ENCODE peak calls at places on chromosome 12, in nine cellular contexts. J, I, A, M, N, Q, F, U and W are unnamed samples.
A peak's percentile ranks its signal among the peaks of the same experiment; 100 is the strongest.

GRCh38 chr12:10147714-10148403 is 17.9 kb upstream of the CLEC7A start:
- DNase-seq in F (no peak), J (no peak), M (no peak), U (no peak), N (no peak), Q (no peak), A (no peak), I (no peak), W (no peak)

GRCh38 chr12:66661357-66661756 is 17.5 kb downstream of the GRIP1 start:
- DNase-seq in A (no peak), F (no peak), U (no peak), N (no peak), Q (no peak), M (no peak), I (no peak), J (no peak), W (no peak)

GRCh38 chr12:12357697-12358476 is 1.0 kb downstream of the BORCS5 start:
- DNase-seq in A (peak; percentile 24), M (no peak), I (no peak), F (no peak), Q (no peak), N (no peak), J (peak; percentile 42), U (no peak), W (peak; percentile 21)

GRCh38 chr12:95417372-95417771 is 56.6 kb upstream of the METAP2 start:
- DNase-seq in N (no peak), Q (no peak), F (no peak), M (no peak), I (no peak), A (no peak), U (no peak), J (no peak), W (peak; percentile 56)

GRCh38 chr12:85784096-85784720 is 52.0 kb downstream of the RASSF9 start:
- DNase-seq in Q (no peak), N (no peak), F (no peak), J (no peak), A (no peak), U (peak; percentile 19), I (no peak), M (no peak), W (peak; percentile 30)

GRCh38 chr12:107349008-107349747 is 255.8 kb upstream of the CRY1 start:
- DNase-seq in J (peak; percentile 67), M (no peak), F (no peak), N (peak; percentile 69), Q (no peak), I (no peak), U (peak; percentile 83), A (no peak), W (peak; percentile 86)

GRCh38 chr12:58966939-58967338 is 46.6 kb upstream of the LRIG3 start:
- DNase-seq in N (no peak), Q (no peak), J (peak; percentile 2), I (no peak), U (no peak), F (no peak), A (no peak), M (no peak), W (peak; percentile 9)

GRCh38 chr12:49364989-49365388 is 2.3 kb upstream of the SPATS2 start:
- DNase-seq in I (no peak), N (no peak), U (no peak), Q (no peak), M (no peak), F (no peak), J (peak; percentile 85), A (peak; percentile 7), W (peak; percentile 82)

GRCh38 chr12:67459173-67459572 is 189.4 kb upstream of the DYRK2 start:
- DNase-seq in F (no peak), U (no peak), M (no peak), J (no peak), A (no peak), I (no peak), N (no peak), Q (no peak), W (no peak)

GRCh38 chr12:100824476-100824875 is 29.9 kb downstream of the ANO4 start:
- DNase-seq in M (no peak), J (no peak), N (no peak), I (no peak), A (no peak), F (no peak), Q (no peak), U (no peak), W (no peak)

GRCh38 chr12:77980782-77981181 is 150.1 kb downstream of the NAV3 start:
- DNase-seq in M (no peak), I (no peak), J (peak; percentile 44), F (no peak), N (no peak), A (no peak), U (no peak), Q (no peak), W (no peak)

GRCh38 chr12:115354007-115354452 is 670.1 kb upstream of the TBX3 start:
- DNase-seq in Q (no peak), M (no peak), A (no peak), I (no peak), J (peak; percentile 96), F (no peak), U (no peak), N (peak; percentile 59), W (peak; percentile 97)

GRCh38 chr12:121893901-121894540 is 5.4 kb downstream of the PSMD9 start:
- DNase-seq in A (no peak), Q (no peak), F (no peak), I (no peak), J (peak; percentile 72), M (no peak), U (peak; percentile 64), N (no peak), W (peak; percentile 85)

GRCh38 chr12:113815031-113815430 is 151.1 kb downstream of the RBM19 start:
- DNase-seq in F (no peak), Q (no peak), A (no peak), J (no peak), M (no peak), N (no peak), U (peak; percentile 19), I (no peak), W (no peak)

GRCh38 chr12:91984571-91984970 is 161.1 kb downstream of the BTG1 start:
- DNase-seq in J (no peak), M (no peak), F (no peak), Q (no peak), A (no peak), N (no peak), U (no peak), I (no peak), W (no peak)

GRCh38 chr12:66612053-66612775 is 66.7 kb downstream of the GRIP1 start:
- DNase-seq in M (no peak), A (no peak), N (no peak), J (no peak), U (no peak), Q (no peak), I (no peak), F (no peak), W (no peak)

GRCh38 chr12:51590347-51591019 is 550 bp upstream of the SCN8A start:
- DNase-seq in Q (peak; percentile 81), U (peak; percentile 84), I (peak; percentile 55), A (peak; percentile 56), F (peak; percentile 25), N (peak; percentile 73), M (peak; percentile 83), J (peak; percentile 67), W (peak; percentile 96)

GRCh38 chr12:123267335-123267920 is 4.2 kb downstream of the CDK2AP1 start:
- DNase-seq in J (no peak), U (no peak), I (no peak), F (no peak), Q (no peak), N (no peak), A (no peak), M (no peak), W (no peak)

GRCh38 chr12:67355428-67356385 is 86.5 kb downstream of the CAND1 start:
- DNase-seq in M (no peak), U (peak; percentile 11), A (peak; percentile 19), Q (no peak), J (peak; percentile 84), N (no peak), I (peak; percentile 12), F (no peak), W (peak; percentile 79)

GRCh38 chr12:131380220-131380957 is 330.5 kb upstream of the SFSWAP start:
- DNase-seq in M (peak; percentile 42), A (no peak), Q (no peak), F (no peak), N (no peak), I (no peak), U (no peak), J (no peak), W (no peak)

GRCh38 chr12:6613776-6614512 is 6.8 kb upstream of the CHD4 start:
- DNase-seq in M (peak; percentile 93), A (peak; percentile 95), N (peak; percentile 90), Q (peak; percentile 46), I (no peak), J (peak; percentile 99), U (peak; percentile 55), F (peak; percentile 93), W (peak; percentile 98)

GRCh38 chr12:55009171-55009570 is 10.6 kb upstream of the NEUROD4 start:
- DNase-seq in F (no peak), J (no peak), I (no peak), M (no peak), Q (no peak), N (no peak), A (no peak), U (no peak), W (no peak)

GRCh38 chr12:54300732-54301427 is at the start of gene NFE2:
- DNase-seq in Q (peak; percentile 42), A (peak; percentile 90), U (peak; percentile 77), M (peak; percentile 83), J (peak; percentile 83), N (peak; percentile 54), I (no peak), F (no peak), W (peak; percentile 72)

GRCh38 chr12:66539451-66539850 is 139.4 kb downstream of the GRIP1 start:
- DNase-seq in I (no peak), F (no peak), J (no peak), N (no peak), M (no peak), A (no peak), Q (no peak), U (no peak), W (no peak)

GRCh38 chr12:95611676-95612309 is 60.5 kb upstream of the USP44 start:
- DNase-seq in U (peak; percentile 29), J (no peak), Q (no peak), N (no peak), F (no peak), A (no peak), M (no peak), I (no peak), W (no peak)

GRCh38 chr12:79886917-79887519 is 47.9 kb downstream of the PPP1R12A start:
- DNase-seq in I (no peak), J (peak; percentile 74), M (no peak), U (no peak), Q (no peak), N (no peak), A (peak; percentile 72), F (no peak), W (peak; percentile 69)

GRCh38 chr12:32198555-32198954 is 91.9 kb downstream of the BICD1 start:
- DNase-seq in N (no peak), F (no peak), I (no peak), M (no peak), J (peak; percentile 10), A (no peak), Q (no peak), U (no peak), W (peak; percentile 64)

GRCh38 chr12:123141615-123142517 is 9.0 kb downstream of the PITPNM2 start:
- DNase-seq in J (peak; percentile 71), M (no peak), A (no peak), Q (no peak), N (peak; percentile 84), F (no peak), I (no peak), U (peak; percentile 43), W (peak; percentile 84)

GRCh38 chr12:133192847-133193246 is 11.6 kb downstream of the ZNF268 start:
- DNase-seq in U (no peak), J (no peak), I (no peak), Q (no peak), M (no peak), N (no peak), F (no peak), A (no peak), W (no peak)

GRCh38 chr12:54217774-54218221 is 29.0 kb upstream of the SMUG1 start:
- DNase-seq in J (peak; percentile 47), A (no peak), M (peak; percentile 65), N (peak; percentile 55), U (no peak), I (no peak), Q (peak; percentile 25), F (no peak), W (peak; percentile 66)

GRCh38 chr12:112167728-112168525 is 42.6 kb downstream of the TRAFD1 start:
- DNase-seq in A (no peak), F (no peak), U (no peak), Q (no peak), J (no peak), N (no peak), M (no peak), I (no peak), W (no peak)